ENCODE peak calls at places on chromosomes 6 and 20, in four cellular contexts. J is uterus, A is A549, P is body of pancreas. F is an unnamed sample.

GRCh38 chr6:108755257-108756240 is 92.7 kb upstream of the ARMC2 start:
- DNase-seq in J (no peak), A (no peak), P (no peak), F (no peak)

GRCh38 chr20:42612262-42612661 is 577.4 kb downstream of the PTPRT start:
- DNase-seq in J (no peak), A (no peak), P (no peak), F (no peak)

GRCh38 chr6:33772114-33772830 is 16.7 kb downstream of the LEMD2 start:
- DNase-seq in J (no peak), A (no peak), P (no peak), F (no peak)

GRCh38 chr6:168927026-168927425 is 326.6 kb downstream of the THBS2 start:
- DNase-seq in J (no peak), A (no peak), P (no peak), F (no peak)

GRCh38 chr6:132648356-132648755 is 10.6 kb downstream of the TAAR1 start:
- DNase-seq in J (no peak), A (peak), P (no peak), F (no peak)

GRCh38 chr6:19325335-19325789 is 511.8 kb upstream of the ID4 start:
- DNase-seq in J (no peak), A (no peak), P (no peak), F (no peak)

GRCh38 chr20:48019940-48020339 is 234.7 kb upstream of the SULF2 start:
- DNase-seq in J (no peak), A (no peak), P (no peak), F (no peak)

GRCh38 chr6:90375681-90376439 is 79.2 kb upstream of the BACH2 start:
- DNase-seq in J (no peak), A (no peak), P (no peak), F (peak)

GRCh38 chr6:150087336-150087735 is 18.4 kb upstream of the ULBP3 start:
- DNase-seq in J (no peak), A (no peak), P (no peak), F (no peak)

GRCh38 chr6:33424855-33425667 is 5.2 kb downstream of the SYNGAP1 start:
- DNase-seq in J (peak), A (no peak), P (no peak), F (peak)

GRCh38 chr20:57662313-57663240 is 42.4 kb upstream of the ZBP1 start:
- DNase-seq in J (peak), A (no peak), P (peak), F (peak)

GRCh38 chr20:19935842-19936241 is 81.3 kb upstream of the NAA20 start:
- DNase-seq in J (no peak), A (no peak), P (peak), F (peak)

GRCh38 chr20:13991311-13991710 is 897 bp upstream of the SEL1L2 start:
- DNase-seq in J (no peak), A (no peak), P (no peak), F (no peak)

GRCh38 chr6:135113855-135114254 is 59.2 kb upstream of the HBS1L start:
- DNase-seq in J (no peak), A (no peak), P (no peak), F (no peak)

GRCh38 chr6:16367584-16367970 is 129.2 kb downstream of the GMPR start:
- DNase-seq in J (no peak), A (no peak), P (no peak), F (no peak)

GRCh38 chr20:32980131-32980941 is 23.9 kb downstream of the SUN5 start:
- DNase-seq in J (no peak), A (no peak), P (no peak), F (peak)

GRCh38 chr20:57412347-57413029 is 21.3 kb downstream of the RBM38 start:
- DNase-seq in J (no peak), A (no peak), P (no peak), F (no peak)

GRCh38 chr6:136323431-136324112 is 33.9 kb upstream of the BCLAF1 start:
- DNase-seq in J (no peak), A (no peak), P (no peak), F (no peak)

GRCh38 chr20:50196896-50197295 is 6.3 kb downstream of the CEBPB start:
- DNase-seq in J (no peak), A (no peak), P (no peak), F (no peak)

GRCh38 chr6:46510656-46511055 is 19.4 kb upstream of the RCAN2 start:
- DNase-seq in J (no peak), A (no peak), P (no peak), F (peak)

GRCh38 chr20:59938696-59939051 is 1.4 kb downstream of the PPP1R3D start:
- DNase-seq in J (peak), A (no peak), P (peak), F (peak)

GRCh38 chr20:63150911-63151531 is 64.9 kb downstream of the YTHDF1 start:
- DNase-seq in J (no peak), A (no peak), P (no peak), F (no peak)

GRCh38 chr20:62569615-62570014 is 72.7 kb upstream of the SLCO4A1 start:
- DNase-seq in J (no peak), A (no peak), P (no peak), F (no peak)

GRCh38 chr20:41408986-41409385 is 42.4 kb upstream of the EMILIN3 start:
- DNase-seq in J (no peak), A (no peak), P (no peak), F (no peak)

GRCh38 chr6:74018825-74019224 is 322.8 kb downstream of the CD109 start:
- DNase-seq in J (no peak), A (no peak), P (no peak), F (no peak)

GRCh38 chr6:111190637-111191036 is 103.3 kb downstream of the SLC16A10 start:
- DNase-seq in J (no peak), A (no peak), P (no peak), F (no peak)

GRCh38 chr20:32333988-32334885 is 23.9 kb upstream of the ASXL1 start:
- DNase-seq in J (peak), A (no peak), P (peak), F (peak)

GRCh38 chr6:128327890-128328289 is 192.5 kb downstream of the PTPRK start:
- DNase-seq in J (no peak), A (peak), P (no peak), F (no peak)

GRCh38 chr6:26328265-26328844 is 36.6 kb upstream of the BTN3A2 start:
- DNase-seq in J (no peak), A (peak), P (no peak), F (no peak)

GRCh38 chr6:154071711-154072110 is 32.7 kb downstream of the OPRM1 start:
- DNase-seq in J (no peak), A (no peak), P (no peak), F (no peak)

GRCh38 chr20:47330933-47331708 is 25.4 kb downstream of the ZMYND8 start:
- DNase-seq in J (no peak), A (peak), P (no peak), F (no peak)

GRCh38 chr6:99836471-99836870 is 157.6 kb downstream of the MCHR2 start:
- DNase-seq in J (no peak), A (peak), P (no peak), F (no peak)

GRCh38 chr6:151014404-151015150 is 149.1 kb downstream of the MTHFD1L start:
- DNase-seq in J (peak), A (peak), P (peak), F (peak)

GRCh38 chr6:71287038-71287437 is 1.6 kb upstream of the OGFRL1 start:
- DNase-seq in J (peak), A (no peak), P (peak), F (peak)

GRCh38 chr6:408599-409102 is 17.1 kb downstream of the IRF4 start:
- DNase-seq in J (no peak), A (peak), P (peak), F (no peak)

GRCh38 chr20:59149678-59150504 is 13.7 kb upstream of the ZNF831 start:
- DNase-seq in J (peak), A (no peak), P (no peak), F (peak)

GRCh38 chr6:54059683-54060082 is 51.6 kb upstream of the MLIP start:
- DNase-seq in J (no peak), A (no peak), P (no peak), F (no peak)

GRCh38 chr20:62163485-62163865 is 19.4 kb upstream of the MTG2 start:
- DNase-seq in J (no peak), A (no peak), P (no peak), F (no peak)

GRCh38 chr6:41747256-41748101 is at the start of gene PGC:
- DNase-seq in J (no peak), A (no peak), P (no peak), F (no peak)
- TF ChIP-seq POLR2A in J (no peak), A (no peak), P (no peak), F (no peak)

GRCh38 chr6:43628392-43629103 is 516 bp downstream of the GTPBP2 start:
- DNase-seq in J (peak), A (peak), P (peak), F (peak)
- TF ChIP-seq POLR2A in J (no peak), A (no peak), P (peak), F (no peak)

DNA sequence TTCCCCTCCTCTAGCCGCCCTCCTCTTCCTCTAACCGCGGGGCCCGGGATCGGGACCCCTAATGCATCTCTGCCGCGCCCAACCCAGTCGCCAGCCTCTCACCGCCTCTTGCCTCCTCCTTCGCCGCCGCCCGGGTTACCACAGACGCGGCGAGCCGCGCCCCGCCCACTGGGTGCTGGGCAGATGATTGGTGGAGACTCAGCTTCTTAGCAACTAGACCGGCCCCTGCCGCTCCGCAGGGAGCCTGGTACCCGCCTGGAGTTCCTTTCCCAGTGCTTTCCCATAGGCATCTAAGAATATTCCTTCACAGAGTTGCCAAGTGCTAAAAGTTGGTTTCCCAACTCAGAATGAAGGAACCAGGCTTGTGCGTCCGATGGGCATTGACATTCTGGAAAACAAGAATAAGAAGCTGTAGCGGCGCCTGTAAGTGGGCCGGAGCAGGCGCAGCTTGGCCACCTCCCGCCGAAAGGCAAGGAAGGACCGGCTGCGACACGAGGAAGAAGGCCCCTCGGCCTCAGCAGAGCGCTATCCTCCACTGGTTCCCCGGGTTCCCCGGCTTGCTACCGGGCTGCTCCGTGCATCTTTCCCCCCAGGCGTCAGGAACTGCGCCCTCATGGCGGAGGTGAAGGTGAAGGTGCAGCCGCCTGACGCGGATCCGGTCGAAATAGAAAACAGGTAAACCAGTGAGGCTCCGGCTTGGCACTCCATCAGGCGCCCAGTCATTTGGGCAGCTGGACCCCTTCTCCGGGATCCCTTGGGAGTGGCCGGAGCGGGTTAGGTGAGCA is at the start of the genes DZANK1 and POLR3F:
- DNase-seq in J (peak), A (peak), P (peak), F (peak)
- TF ChIP-seq POLR2A in J (no peak), A (peak), P (peak), F (peak)

GRCh38 chr6:31639449-31639861 is 13.0 kb downstream of the BAG6 start:
- DNase-seq in J (no peak), A (no peak), P (no peak), F (no peak)

GRCh38 chr6:31636698-31637596 is 15.5 kb downstream of the BAG6 start:
- DNase-seq in J (no peak), A (no peak), P (no peak), F (no peak)

GRCh38 chr6:31640612-31641011 is 11.8 kb downstream of the BAG6 start:
- DNase-seq in J (no peak), A (no peak), P (no peak), F (no peak)

GRCh38 chr6:31641370-31641769 is 11.1 kb downstream of the BAG6 start:
- DNase-seq in J (no peak), A (no peak), P (no peak), F (no peak)

GRCh38 chr6:31639043-31639442 is 13.4 kb downstream of the BAG6 start:
- DNase-seq in J (no peak), A (no peak), P (no peak), F (no peak)
- TF ChIP-seq POLR2A in J (no peak), A (no peak), P (no peak), F (no peak)

GRCh38 chr6:105808571-105808970 is 277.6 kb upstream of the PRDM1 start:
- DNase-seq in J (no peak), A (no peak), P (no peak), F (no peak)

GRCh38 chr6:105807905-105808304 is 278.2 kb upstream of the PRDM1 start:
- DNase-seq in J (no peak), A (no peak), P (no peak), F (no peak)

GRCh38 chr6:105814745-105815536 is 271.2 kb upstream of the PRDM1 start:
- DNase-seq in J (no peak), A (no peak), P (no peak), F (no peak)

GRCh38 chr6:105810105-105810921 is 275.8 kb upstream of the PRDM1 start:
- DNase-seq in J (no peak), A (peak), P (no peak), F (peak)

GRCh38 chr6:105810922-105811482 is 275.1 kb upstream of the PRDM1 start:
- DNase-seq in J (no peak), A (no peak), P (no peak), F (no peak)
- TF ChIP-seq POLR2A in J (no peak), A (no peak), P (no peak), F (no peak)

GRCh38 chr6:11094411-11094851 is 797 bp downstream of the SMIM13 start:
- DNase-seq in J (peak), A (peak), P (peak), F (peak)
- TF ChIP-seq POLR2A in J (no peak), A (no peak), P (no peak), F (no peak)

DNA sequence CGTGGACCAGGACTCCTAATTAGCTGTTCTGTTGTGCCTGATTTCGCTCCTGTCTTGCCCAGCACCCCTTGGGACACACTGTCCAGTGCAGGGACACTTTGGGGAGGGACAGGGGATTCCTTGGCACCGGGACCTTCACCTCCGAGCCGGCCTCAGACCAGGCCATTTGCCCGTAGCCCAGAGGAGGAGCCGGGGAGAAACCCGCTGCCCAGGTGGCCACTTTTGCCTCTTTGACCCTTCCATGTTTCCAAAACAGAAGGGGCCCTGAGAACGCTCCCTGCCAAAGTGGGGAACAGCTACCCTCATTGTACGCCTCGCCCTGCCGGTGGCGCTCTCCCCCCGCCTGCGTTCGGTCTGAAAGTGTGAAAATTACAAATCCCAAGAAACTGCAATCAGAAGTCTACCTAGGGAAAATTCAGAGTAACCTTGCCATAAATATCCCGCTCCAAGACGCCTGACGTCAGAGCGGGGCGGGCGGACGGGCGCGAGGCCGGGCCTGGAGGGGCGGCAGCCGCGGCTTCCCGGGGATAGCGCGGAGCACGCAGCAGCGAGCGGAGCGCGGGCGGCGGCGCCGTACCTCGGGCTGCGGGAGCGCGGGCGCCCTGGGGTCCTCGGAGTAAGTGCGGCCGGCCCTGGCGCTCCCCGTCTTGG is at the start of gene DAAM2:
- DNase-seq in J (peak), A (no peak), P (peak), F (peak)
- TF ChIP-seq POLR2A in J (peak), A (no peak), P (peak), F (no peak)

DNA sequence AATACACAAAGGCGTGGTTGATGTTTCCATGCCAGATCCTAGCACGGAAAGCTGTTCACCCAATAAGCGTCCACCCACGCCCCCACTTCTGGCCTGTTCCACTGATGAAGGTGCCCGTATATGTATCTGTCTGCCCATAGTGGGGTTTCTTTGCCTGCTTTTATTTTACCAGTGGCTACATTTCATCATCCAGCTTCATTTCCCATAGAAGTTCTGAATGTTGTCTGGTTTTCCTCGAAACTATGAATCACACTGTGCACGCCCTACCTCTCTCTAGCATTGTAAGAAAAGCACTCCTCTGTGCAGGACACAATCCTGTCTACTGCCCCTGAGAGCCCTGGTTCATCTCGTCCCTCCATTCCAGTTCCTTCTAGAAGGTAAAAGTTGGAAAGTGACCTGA is 8.8 kb upstream of the CD93 start:
- DNase-seq in J (no peak), A (no peak), P (no peak), F (no peak)
- TF ChIP-seq POLR2A in J (no peak), A (no peak), P (no peak), F (no peak)

GRCh38 chr6:139776051-139776450 is 401.6 kb upstream of the CITED2 start:
- DNase-seq in J (no peak), A (no peak), P (peak), F (no peak)
- TF ChIP-seq POLR2A in J (no peak), A (no peak), P (no peak), F (no peak)

F was measured in thyroid gland.